ENCODE peak calls at places on chromosomes 12 and 14, in seven cellular contexts. Z is CD4-positive, alpha-beta T cell; C is right lobe of liver; Q is fibroblast of mammary gland; T is AG10803; R is lower leg skin; H is natural killer cell. V is an unnamed sample.

GRCh38 chr12:131213896-131214442 is 260.3 kb downstream of the ADGRD1 start:
- DNase-seq in Z (no peak), C (no peak), Q (no peak), T (no peak), R (peak), H (no peak), V (no peak)

GRCh38 chr14:23352506-23353432 is at the start of gene SLC22A17:
- DNase-seq in Z (peak), C (peak), Q (peak), T (peak), R (peak), H (no peak), V (peak)

GRCh38 chr12:123533672-123534643 is at the start of gene RILPL1:
- DNase-seq in Z (peak), C (peak), Q (peak), T (peak), R (peak), H (peak), V (peak)

GRCh38 chr14:89401783-89402182 is 15.2 kb downstream of the FOXN3 start:
- DNase-seq in Z (no peak), C (no peak), Q (no peak), T (no peak), R (no peak), H (no peak), V (no peak)

GRCh38 chr12:70236990-70237389 is 6.2 kb upstream of the CNOT2 start:
- DNase-seq in Z (no peak), C (no peak), Q (no peak), T (no peak), R (no peak), H (no peak), V (no peak)

GRCh38 chr12:130339946-130340345 is 2.3 kb downstream of the PIWIL1 start:
- DNase-seq in Z (no peak), C (no peak), Q (no peak), T (no peak), R (no peak), H (no peak), V (no peak)

GRCh38 chr12:51070004-51070403 is 13.4 kb downstream of the CSRNP2 start:
- DNase-seq in Z (no peak), C (no peak), Q (peak), T (peak), R (no peak), H (no peak), V (peak)

GRCh38 chr12:122100568-122100967 is 22.0 kb downstream of the MLXIP start:
- DNase-seq in Z (no peak), C (no peak), Q (no peak), T (no peak), R (no peak), H (no peak), V (no peak)

GRCh38 chr14:64758025-64758521 is 53.8 kb downstream of the PLEKHG3 start:
- DNase-seq in Z (no peak), C (peak), Q (peak), T (peak), R (no peak), H (no peak), V (peak)

GRCh38 chr12:25801621-25802243 is 156.8 kb upstream of the RASSF8 start:
- DNase-seq in Z (no peak), C (no peak), Q (no peak), T (no peak), R (no peak), H (no peak), V (no peak)

GRCh38 chr12:15562263-15562662 is 226.9 kb downstream of the EPS8 start:
- DNase-seq in Z (no peak), C (no peak), Q (peak), T (no peak), R (no peak), H (no peak), V (no peak)

GRCh38 chr12:95740751-95741150 is 49.8 kb downstream of the NTN4 start:
- DNase-seq in Z (no peak), C (no peak), Q (no peak), T (no peak), R (no peak), H (no peak), V (no peak)

GRCh38 chr12:104494137-104494815 is 37.5 kb downstream of the CHST11 start:
- DNase-seq in Z (peak), C (no peak), Q (peak), T (peak), R (no peak), H (no peak), V (peak)

GRCh38 chr14:67551123-67551522 is 18.0 kb downstream of the PLEKHH1 start:
- DNase-seq in Z (no peak), C (no peak), Q (no peak), T (no peak), R (no peak), H (no peak), V (no peak)

GRCh38 chr14:101843665-101844064 is 82.2 kb downstream of the PPP2R5C start:
- DNase-seq in Z (peak), C (no peak), Q (peak), T (no peak), R (no peak), H (peak), V (no peak)

GRCh38 chr12:93122089-93122488 is 193.0 kb upstream of the EEA1 start:
- DNase-seq in Z (no peak), C (no peak), Q (peak), T (peak), R (no peak), H (no peak), V (peak)

GRCh38 chr14:77862154-77862783 is 62.4 kb downstream of the ADCK1 start:
- DNase-seq in Z (peak), C (peak), Q (peak), T (peak), R (peak), H (peak), V (peak)

GRCh38 chr14:105314287-105315185 is at the start of gene PACS2:
- DNase-seq in Z (peak), C (peak), Q (peak), T (peak), R (peak), H (peak), V (peak)

GRCh38 chr14:86003998-86004397 is 474.1 kb downstream of the FLRT2 start:
- DNase-seq in Z (no peak), C (no peak), Q (peak), T (no peak), R (no peak), H (no peak), V (peak)

GRCh38 chr12:108722992-108723766 is 8.1 kb downstream of the CORO1C start:
- DNase-seq in Z (no peak), C (no peak), Q (peak), T (peak), R (no peak), H (no peak), V (peak)

GRCh38 chr12:117912756-117913155 is 56.0 kb downstream of the KSR2 start:
- DNase-seq in Z (no peak), C (no peak), Q (no peak), T (no peak), R (no peak), H (no peak), V (no peak)

GRCh38 chr12:1529862-1530591 is 64.4 kb downstream of the FBXL14 start:
- DNase-seq in Z (no peak), C (no peak), Q (no peak), T (peak), R (peak), H (no peak), V (no peak)

GRCh38 chr14:61553730-61554641 is 141.3 kb upstream of the HIF1A start:
- DNase-seq in Z (no peak), C (peak), Q (peak), T (peak), R (peak), H (no peak), V (peak)

GRCh38 chr14:101960225-101960624 is 4.1 kb upstream of the DYNC1H1 start:
- DNase-seq in Z (no peak), C (no peak), Q (peak), T (no peak), R (peak), H (no peak), V (peak)

GRCh38 chr12:50913224-50913623 is 39.1 kb upstream of the HIGD1C start:
- DNase-seq in Z (no peak), C (no peak), Q (no peak), T (no peak), R (no peak), H (no peak), V (no peak)

GRCh38 chr12:59093090-59093489 is 172.8 kb upstream of the LRIG3 start:
- DNase-seq in Z (no peak), C (no peak), Q (peak), T (peak), R (no peak), H (no peak), V (no peak)

GRCh38 chr12:111029732-111030131 is 109.4 kb upstream of the MYL2 start:
- DNase-seq in Z (no peak), C (no peak), Q (no peak), T (no peak), R (no peak), H (no peak), V (no peak)

GRCh38 chr14:77036484-77037337 is 8.2 kb upstream of the IRF2BPL start:
- DNase-seq in Z (no peak), C (no peak), Q (no peak), T (no peak), R (no peak), H (no peak), V (no peak)

DNA sequence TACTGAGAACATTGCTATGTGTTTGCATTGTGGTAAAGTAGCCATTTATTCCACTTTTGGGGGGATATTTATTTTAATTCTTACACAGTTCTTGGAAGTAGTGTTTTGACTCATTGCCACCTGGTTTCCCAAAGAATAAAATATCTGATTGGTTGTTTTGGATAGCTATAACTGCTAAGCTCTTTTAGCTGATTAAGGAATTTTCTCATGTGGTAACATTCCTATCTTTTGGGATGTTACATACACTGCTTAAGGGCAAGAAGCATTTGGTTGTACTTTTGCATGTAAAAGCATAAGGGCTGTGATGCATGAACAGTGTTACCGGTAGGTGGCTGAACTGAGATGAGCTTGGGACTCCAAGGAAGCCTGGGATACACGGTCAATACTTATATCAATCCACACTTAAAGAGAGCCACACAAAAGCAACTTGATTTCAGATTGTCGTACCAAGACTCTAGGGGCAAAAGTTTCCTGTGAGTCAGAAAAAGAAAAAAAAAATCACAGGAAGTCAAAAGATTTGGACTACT is 71.4 kb upstream of the PRKD1 start:
- DNase-seq in Z (no peak), C (no peak), Q (no peak), T (no peak), R (no peak), H (no peak), V (peak)
- TF ChIP-seq CTCF in Z (no peak), C (no peak), Q (no peak), T (no peak), R (no peak), H (no peak), V (peak)

GRCh38 chr12:54571166-54571856 is 17.1 kb downstream of the PPP1R1A start:
- DNase-seq in Z (no peak), C (no peak), Q (peak), T (peak), R (no peak), H (no peak), V (no peak)
- TF ChIP-seq CTCF in Z (no peak), C (no peak), Q (no peak), T (peak), R (no peak), H (no peak), V (no peak)

DNA sequence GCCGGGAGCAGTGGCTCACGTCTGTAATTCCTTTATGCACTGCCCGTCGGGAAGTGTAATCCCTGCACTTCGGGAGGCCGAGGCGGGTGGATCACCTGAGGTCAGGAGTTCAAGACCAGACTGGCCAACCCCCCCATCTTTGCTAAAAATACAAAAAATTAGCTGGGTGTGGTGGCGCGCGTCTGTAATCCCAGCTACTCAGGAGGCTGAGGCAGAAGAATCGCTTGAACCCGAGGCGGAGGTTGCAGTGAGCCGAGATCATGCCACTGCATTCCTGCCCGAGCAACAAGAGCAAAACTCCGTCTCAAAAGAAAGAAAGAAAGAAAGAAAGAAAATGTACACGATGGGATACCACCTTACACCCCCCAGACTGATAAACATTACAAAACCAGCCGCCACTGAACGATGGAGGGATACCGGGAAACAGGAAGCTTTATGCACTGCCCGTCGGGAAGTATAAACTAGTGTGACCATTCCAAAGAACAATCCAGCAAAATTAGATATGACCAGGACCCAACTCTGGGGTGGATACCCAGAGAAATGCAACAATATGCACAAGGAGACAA is 1.1 kb downstream of the ABCD4 start:
- DNase-seq in Z (no peak), C (no peak), Q (no peak), T (no peak), R (no peak), H (no peak), V (no peak)
- TF ChIP-seq CTCF in Z (no peak), C (no peak), Q (no peak), T (no peak), R (no peak), H (no peak), V (no peak)

DNA sequence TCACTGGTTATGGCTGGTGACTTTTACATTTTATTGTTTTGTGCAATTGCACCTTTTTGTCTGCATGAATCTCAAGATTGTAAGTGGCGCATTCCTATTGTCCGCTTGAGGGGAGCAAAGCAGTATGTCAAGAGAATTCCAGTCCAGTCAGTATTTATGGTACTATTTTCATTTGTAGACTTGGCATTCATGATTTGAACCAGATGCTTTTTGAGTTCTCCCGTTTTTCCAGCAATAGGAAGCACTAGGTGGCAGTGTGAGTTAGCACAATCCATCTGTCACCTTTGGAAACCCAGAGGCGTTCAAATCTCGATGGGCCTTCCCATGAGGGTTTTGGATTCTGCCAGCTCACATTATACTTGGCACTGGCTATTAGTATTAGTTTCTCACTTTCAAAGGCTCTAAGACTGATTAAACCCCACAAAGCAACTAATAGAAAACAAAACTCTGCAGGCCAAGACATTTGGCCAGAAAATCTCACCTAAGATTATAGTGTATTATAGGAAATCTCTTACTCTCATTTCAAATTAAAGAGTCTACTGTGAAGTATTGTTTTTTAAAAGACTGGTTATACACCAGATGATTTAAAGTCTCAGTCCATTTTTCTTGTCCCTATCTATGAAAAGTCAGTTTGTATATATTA is 2.2 kb downstream of the DACT1 start:
- DNase-seq in Z (no peak), C (no peak), Q (peak), T (peak), R (no peak), H (no peak), V (peak)
- TF ChIP-seq CTCF in Z (no peak), C (peak), Q (peak), T (peak), R (no peak), H (no peak), V (peak)

DNA sequence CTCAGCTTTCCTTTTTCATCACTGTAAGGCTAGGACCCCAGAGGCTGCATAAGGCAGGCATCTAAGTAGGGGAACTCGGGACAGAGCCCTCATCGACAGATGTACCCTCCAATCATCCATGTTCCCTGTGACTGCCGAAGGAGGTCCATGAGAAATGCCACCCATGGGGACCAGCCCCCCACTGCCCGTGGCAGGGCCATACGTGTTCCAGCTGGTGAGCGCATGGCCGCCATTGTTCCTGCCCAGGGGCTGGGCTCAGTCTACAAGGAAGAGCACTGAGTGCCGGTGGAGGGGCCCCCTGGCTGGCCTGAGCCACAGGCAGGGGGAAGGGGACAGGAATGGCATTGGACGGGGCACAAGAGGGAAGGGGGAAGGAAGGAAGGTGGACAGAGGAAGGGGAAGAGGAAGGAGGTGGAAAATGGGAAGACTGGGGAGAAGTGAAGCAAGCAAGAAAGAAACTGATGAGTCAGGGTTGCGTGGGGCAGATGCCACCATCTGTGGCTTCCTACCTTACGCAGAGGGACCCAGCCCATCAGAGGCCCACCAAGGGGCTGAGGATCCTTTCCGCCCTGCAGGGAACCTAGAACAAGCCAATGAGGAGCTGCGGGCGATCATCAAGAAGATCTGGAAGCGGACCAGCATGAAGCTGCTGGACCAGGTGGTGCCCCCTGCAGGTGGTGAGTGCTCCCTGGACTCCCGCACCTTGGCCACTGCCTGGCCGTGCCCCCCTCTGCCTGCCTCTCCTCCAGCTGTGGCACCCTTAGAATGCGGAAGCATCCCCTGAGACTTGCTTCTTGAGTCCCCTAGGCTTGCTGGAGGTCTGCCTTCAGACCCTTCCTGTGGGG is 120.6 kb upstream of the FKBP4 start:
- DNase-seq in Z (no peak), C (no peak), Q (no peak), T (no peak), R (peak), H (no peak), V (no peak)
- TF ChIP-seq CTCF in Z (no peak), C (no peak), Q (no peak), T (peak), R (no peak), H (no peak), V (no peak)

V was measured in fibroblast of pulmonary artery.